ENCODE peak calls at places on chromosomes 5 and 9, in seven cellular contexts. F, J, B, R, A, C and G are unnamed samples.

GRCh38 chr9:134233022-134233421 is 68.7 kb upstream of the RNU6ATAC start:
- DNase-seq in F (no peak), J (no peak), B (no peak), R (no peak), A (no peak), C (no peak), G (no peak)

GRCh38 chr5:108730617-108731340 is 16.9 kb upstream of the FER start:
- DNase-seq in F (peak; percentile 55), J (no peak), B (no peak), R (no peak), A (no peak), C (no peak), G (no peak)

GRCh38 chr5:8773091-8773615 is 772.7 kb downstream of the SEMA5A start:
- DNase-seq in F (no peak), J (no peak), B (no peak), R (peak; percentile 30), A (no peak), C (no peak), G (no peak)

GRCh38 chr5:125140855-125141254 is 394.4 kb upstream of the ZNF608 start:
- DNase-seq in F (peak; percentile 93), J (no peak), B (no peak), R (no peak), A (no peak), C (no peak), G (peak; percentile 25)

GRCh38 chr5:90747175-90747574 is 188.6 kb downstream of the ADGRV1 start:
- DNase-seq in F (no peak), J (no peak), B (no peak), R (no peak), A (no peak), C (no peak), G (no peak)

GRCh38 chr9:28981129-28981528 is 1407.8 kb upstream of the C9orf72 start:
- DNase-seq in F (no peak), J (no peak), B (no peak), R (no peak), A (no peak), C (no peak), G (no peak)

GRCh38 chr9:29233193-29233592 is 1659.9 kb upstream of the C9orf72 start:
- DNase-seq in F (no peak), J (no peak), B (no peak), R (no peak), A (no peak), C (no peak), G (no peak)

GRCh38 chr5:427415-428087 is 15.4 kb upstream of the EXOC3 start:
- DNase-seq in F (no peak), J (no peak), B (no peak), R (no peak), A (no peak), C (no peak), G (no peak)

GRCh38 chr5:131209506-131210191 is 38.9 kb downstream of the LYRM7 start:
- DNase-seq in F (no peak), J (peak; percentile 85), B (peak; percentile 11), R (no peak), A (peak; percentile 66), C (no peak), G (no peak)

GRCh38 chr9:87179556-87180340 is 232.4 kb upstream of the GAS1 start:
- DNase-seq in F (no peak), J (no peak), B (no peak), R (no peak), A (no peak), C (no peak), G (no peak)

GRCh38 chr9:117672397-117672796 is 31.8 kb upstream of the TLR4 start:
- DNase-seq in F (no peak), J (no peak), B (no peak), R (peak; percentile 82), A (no peak), C (no peak), G (no peak)

GRCh38 chr5:105865834-105866233 is 1804.9 kb downstream of the EFNA5 start:
- DNase-seq in F (no peak), J (no peak), B (no peak), R (no peak), A (no peak), C (no peak), G (no peak)

GRCh38 chr5:57215629-57216195 is 41.9 kb downstream of the GPBP1 start:
- DNase-seq in F (peak; percentile 44), J (no peak), B (no peak), R (peak; percentile 47), A (no peak), C (no peak), G (no peak)

GRCh38 chr5:65263291-65263690 is 218.4 kb downstream of the ADAMTS6 start:
- DNase-seq in F (peak; percentile 20), J (no peak), B (no peak), R (no peak), A (no peak), C (no peak), G (no peak)

GRCh38 chr5:34914671-34915138 is 599 bp downstream of the RAD1 start:
- DNase-seq in F (peak; percentile 29), J (peak; percentile 10), B (no peak), R (no peak), A (no peak), C (no peak), G (peak; percentile 12)

GRCh38 chr5:12805165-12805698 is 901.0 kb upstream of the CTNND2 start:
- DNase-seq in F (no peak), J (no peak), B (no peak), R (no peak), A (no peak), C (no peak), G (no peak)

GRCh38 chr5:78076351-78076750 is 218.1 kb downstream of the AP3B1 start:
- DNase-seq in F (no peak), J (no peak), B (no peak), R (no peak), A (no peak), C (no peak), G (no peak)

GRCh38 chr5:72268753-72269410 is 51.2 kb downstream of the MRPS27 start:
- DNase-seq in F (peak; percentile 43), J (no peak), B (peak; percentile 17), R (peak; percentile 80), A (peak; percentile 63), C (peak; percentile 40), G (peak; percentile 63)

GRCh38 chr5:103624035-103624461 is 61.5 kb upstream of the NUDT12 start:
- DNase-seq in F (peak; percentile 78), J (no peak), B (no peak), R (peak; percentile 90), A (no peak), C (no peak), G (peak; percentile 22)

GRCh38 chr9:85130260-85130659 is 460.7 kb downstream of the NTRK2 start:
- DNase-seq in F (no peak), J (no peak), B (no peak), R (no peak), A (no peak), C (no peak), G (no peak)

GRCh38 chr9:97038909-97039781 is at the start of gene CTSV:
- DNase-seq in F (peak; percentile 66), J (peak; percentile 73), B (peak; percentile 75), R (peak; percentile 87), A (peak; percentile 91), C (peak; percentile 84), G (peak; percentile 77)

GRCh38 chr9:96004384-96004783 is 128.9 kb downstream of the ERCC6L2 start:
- DNase-seq in F (no peak), J (no peak), B (no peak), R (no peak), A (no peak), C (no peak), G (no peak)

GRCh38 chr5:91468643-91469422 is 85.7 kb upstream of the ARRDC3 start:
- DNase-seq in F (no peak), J (no peak), B (no peak), R (peak; percentile 21), A (no peak), C (no peak), G (no peak)

GRCh38 chr5:148421661-148422060 is 37.9 kb downstream of the FBXO38 start:
- DNase-seq in F (no peak), J (no peak), B (no peak), R (no peak), A (no peak), C (no peak), G (no peak)

GRCh38 chr5:60943624-60944023 is 1.2 kb downstream of the ERCC8 start:
- DNase-seq in F (no peak), J (no peak), B (no peak), R (peak; percentile 30), A (peak; percentile 10), C (no peak), G (no peak)

GRCh38 chr5:169139381-169140125 is 161.4 kb downstream of the SLIT3 start:
- DNase-seq in F (no peak), J (no peak), B (no peak), R (no peak), A (no peak), C (no peak), G (no peak)

GRCh38 chr9:72362118-72362531 is 2.9 kb downstream of the ZFAND5 start:
- DNase-seq in F (peak; percentile 53), J (no peak), B (no peak), R (peak; percentile 39), A (no peak), C (no peak), G (no peak)

GRCh38 chr5:132832612-132833011 is 2.2 kb upstream of the SHROOM1 start:
- DNase-seq in F (no peak), J (no peak), B (no peak), R (no peak), A (no peak), C (no peak), G (no peak)

GRCh38 chr9:90956026-90956810 is 154.6 kb downstream of the SYK start:
- DNase-seq in F (peak; percentile 73), J (no peak), B (no peak), R (no peak), A (no peak), C (no peak), G (no peak)

GRCh38 chr9:37283730-37284235 is 138.7 kb upstream of the GRHPR start:
- DNase-seq in F (peak; percentile 87), J (no peak), B (no peak), R (no peak), A (no peak), C (no peak), G (peak; percentile 14)

GRCh38 chr9:93148721-93149120 is 14.7 kb upstream of the NINJ1 start:
- DNase-seq in F (no peak), J (no peak), B (no peak), R (no peak), A (peak; percentile 43), C (no peak), G (no peak)

GRCh38 chr9:91811024-91811909 is 138.8 kb downstream of the ROR2 start:
- DNase-seq in F (no peak), J (no peak), B (no peak), R (no peak), A (no peak), C (no peak), G (no peak)

GRCh38 chr5:115179068-115179958 is 9.6 kb upstream of the TRIM36 start:
- DNase-seq in F (no peak), J (no peak), B (no peak), R (no peak), A (peak; percentile 13), C (no peak), G (no peak)